ENCODE peak calls at places on chromosomes 16 and 17, in eight cellular contexts. Y, W, S, A, B, Z, C and F are unnamed samples.

GRCh38 chr16:65570261-65570660 is 448.4 kb upstream of the CDH11 start:
- DNase-seq in W (no peak), C (no peak), Y (no peak), Z (peak), A (no peak), B (no peak), S (no peak), F (no peak)

GRCh38 chr17:27456681-27457404 is 595 bp downstream of the KSR1 start:
- DNase-seq in S (no peak), C (no peak), A (no peak), W (no peak), B (no peak), Z (no peak), Y (peak), F (no peak)

GRCh38 chr17:67829331-67829730 is 4.0 kb downstream of the BPTF start:
- DNase-seq in C (no peak), B (no peak), W (peak), A (no peak), Z (no peak), Y (no peak), S (no peak), F (no peak)

GRCh38 chr17:59167571-59168001 is 12.0 kb downstream of the PRR11 start:
- DNase-seq in A (no peak), B (no peak), Z (no peak), Y (no peak), C (no peak), S (no peak), W (no peak), F (no peak)

GRCh38 chr17:59387351-59388069 is 56.1 kb downstream of the YPEL2 start:
- DNase-seq in Y (no peak), C (no peak), S (no peak), W (no peak), A (no peak), Z (no peak), B (no peak), F (no peak)

GRCh38 chr17:42405963-42406495 is 17.0 kb downstream of the CAVIN1 start:
- DNase-seq in A (peak), Y (peak), B (peak), W (peak), Z (peak), S (peak), C (peak), F (peak)

GRCh38 chr16:71526111-71526998 is at the start of gene CHST4:
- DNase-seq in Z (peak), Y (no peak), W (no peak), C (peak), A (no peak), B (peak), S (no peak), F (no peak)

GRCh38 chr16:85261657-85262557 is 149.6 kb upstream of the CIBAR2 start:
- DNase-seq in C (no peak), Z (no peak), W (no peak), A (no peak), S (no peak), Y (no peak), B (no peak), F (no peak)

GRCh38 chr16:23709536-23709935 is 3.5 kb downstream of the ERN2 start:
- DNase-seq in Z (no peak), W (no peak), A (no peak), S (no peak), B (no peak), Y (no peak), C (no peak), F (no peak)

GRCh38 chr17:76678330-76678729 is 32.4 kb downstream of the MXRA7 start:
- DNase-seq in Y (peak), S (no peak), B (no peak), Z (no peak), W (no peak), A (no peak), C (no peak), F (no peak)

GRCh38 chr17:76353004-76353598 is 615 bp downstream of the PRPSAP1 start:
- DNase-seq in W (peak), Y (peak), B (no peak), S (no peak), Z (no peak), A (no peak), C (no peak), F (peak)

GRCh38 chr17:17376362-17376761 is 73.2 kb downstream of the NT5M start:
- DNase-seq in Z (no peak), A (no peak), W (no peak), C (peak), Y (no peak), B (no peak), S (no peak), F (no peak)

GRCh38 chr17:40350410-40351184 is 13.9 kb downstream of the GJD3 start:
- DNase-seq in B (peak), Y (no peak), Z (no peak), A (no peak), C (no peak), W (no peak), S (no peak), F (no peak)

GRCh38 chr16:9092963-9093477 is 1.6 kb downstream of the HAPSTR1 start:
- DNase-seq in A (no peak), W (no peak), Z (no peak), Y (peak), S (no peak), B (no peak), C (no peak), F (no peak)

GRCh38 chr17:79186406-79186805 is 111.8 kb downstream of the ENGASE start:
- DNase-seq in Y (no peak), S (no peak), Z (no peak), W (no peak), C (no peak), B (no peak), A (no peak), F (no peak)

GRCh38 chr16:77273-77806 is 685 bp upstream of the MPG start:
- DNase-seq in Z (no peak), Y (peak), C (peak), A (no peak), B (no peak), W (peak), S (peak), F (peak)

GRCh38 chr16:57186630-57187507 is 740 bp downstream of the RSPRY1 start:
- DNase-seq in C (peak), S (peak), B (no peak), W (no peak), Y (peak), A (peak), Z (no peak), F (peak)

GRCh38 chr16:69761983-69762842 is at the start of gene WWP2:
- DNase-seq in S (peak), Z (no peak), W (peak), B (peak), C (peak), Y (peak), A (peak), F (peak)

GRCh38 chr16:1374418-1375297 is 22.9 kb downstream of the GNPTG start:
- DNase-seq in A (no peak), W (no peak), Y (no peak), Z (no peak), B (no peak), C (no peak), S (no peak), F (peak)

GRCh38 chr16:48123104-48123788 is 32.5 kb downstream of the ABCC12 start:
- DNase-seq in A (peak), B (no peak), Z (peak), S (peak), C (peak), Y (no peak), W (no peak), F (no peak)

GRCh38 chr16:79677799-79678525 is 77.4 kb upstream of the MAF start:
- DNase-seq in B (no peak), S (no peak), W (no peak), Y (no peak), Z (no peak), C (no peak), A (no peak), F (no peak)

GRCh38 chr17:38603786-38604478 is 1.8 kb downstream of the SRCIN1 start:
- DNase-seq in Z (no peak), W (no peak), Y (no peak), B (no peak), C (no peak), S (no peak), A (no peak), F (no peak)

GRCh38 chr17:14737984-14738651 is 437.2 kb downstream of the HS3ST3B1 start:
- DNase-seq in B (no peak), W (no peak), C (peak), S (peak), Z (peak), A (peak), Y (no peak), F (peak)

GRCh38 chr17:78613423-78613822 is 36.2 kb upstream of the DNAH17 start:
- DNase-seq in Z (no peak), A (no peak), Y (no peak), S (no peak), C (no peak), W (no peak), B (no peak), F (no peak)

GRCh38 chr16:11200523-11201063 is 55.4 kb downstream of the SOCS1 start:
- DNase-seq in A (no peak), S (no peak), B (no peak), Z (no peak), C (no peak), Y (no peak), W (no peak), F (no peak)

GRCh38 chr17:77490361-77491183 is 349.8 kb downstream of the SEC14L1 start:
- DNase-seq in S (no peak), A (no peak), W (no peak), Y (no peak), C (no peak), Z (no peak), B (no peak), F (peak)

GRCh38 chr17:59439261-59439660 is 107.8 kb downstream of the YPEL2 start:
- DNase-seq in C (no peak), S (no peak), B (no peak), A (no peak), Z (no peak), W (no peak), Y (no peak), F (no peak)

GRCh38 chr16:81866820-81867440 is 87.8 kb downstream of the PLCG2 start:
- DNase-seq in A (peak), Y (peak), W (no peak), B (no peak), S (no peak), C (no peak), Z (no peak), F (peak)

GRCh38 chr17:64008830-64009229 is 10.7 kb downstream of the PRR29 start:
- DNase-seq in S (no peak), W (no peak), B (no peak), Y (no peak), C (no peak), A (no peak), Z (no peak), F (no peak)

GRCh38 chr17:58289869-58290268 is 9.1 kb upstream of the MPO start:
- DNase-seq in W (no peak), A (no peak), S (peak), Y (no peak), C (no peak), Z (no peak), B (no peak), F (no peak)

GRCh38 chr17:31997005-31997404 is 10.2 kb upstream of the LRRC37B start:
- DNase-seq in A (no peak), C (no peak), S (no peak), Z (no peak), W (no peak), B (no peak), Y (no peak), F (no peak)

GRCh38 chr16:66649167-66649566 is 44.7 kb downstream of the CMTM3 start:
- DNase-seq in C (no peak), S (no peak), A (no peak), B (no peak), Y (no peak), Z (no peak), W (no peak), F (no peak)

GRCh38 chr17:72425133-72425795 is 304.4 kb downstream of the SOX9 start:
- DNase-seq in Z (no peak), A (no peak), S (no peak), Y (no peak), W (no peak), B (no peak), C (no peak), F (no peak)

GRCh38 chr17:48738803-48739526 is 10.4 kb upstream of the HOXB13 start:
- DNase-seq in W (no peak), A (no peak), B (no peak), Y (no peak), S (no peak), Z (no peak), C (no peak), F (no peak)

GRCh38 chr17:77312786-77313599 is 172.2 kb downstream of the SEC14L1 start:
- DNase-seq in S (no peak), B (no peak), Y (peak), A (peak), C (peak), W (no peak), Z (peak), F (peak)

GRCh38 chr16:85179344-85180046 is 67.2 kb upstream of the CIBAR2 start:
- DNase-seq in B (no peak), Y (no peak), S (no peak), W (no peak), A (no peak), Z (no peak), C (peak), F (peak)

GRCh38 chr16:30076276-30076791 is 540 bp downstream of the PPP4C start:
- DNase-seq in W (no peak), C (no peak), S (no peak), Y (peak), B (no peak), A (no peak), Z (no peak), F (peak)

GRCh38 chr17:67528751-67529436 is 151.8 kb downstream of the PITPNC1 start:
- DNase-seq in Z (peak), B (peak), W (no peak), S (peak), A (peak), Y (peak), C (peak), F (peak)

GRCh38 chr16:21274172-21274726 is 3.8 kb downstream of the CRYM start:
- DNase-seq in A (no peak), B (no peak), C (no peak), W (no peak), Z (no peak), S (no peak), Y (no peak), F (no peak)